ENCODE peak calls at places on chromosome 9, in seven cellular contexts. One of them, this sample, is unnamed.

GRCh38 chr9:75880556-75880955 is 9.9 kb upstream of the PCSK5 start:
- DNase-seq in stimulated activated CD4-positive, alpha-beta T cell treated with anti-CD3 and anti-CD28 coated beads, Interleukin-15, amount 100 ng/mL, for 1 hour: no peak
- DNase-seq in EH: no peak
- DNase-seq in WTC11: no peak
- DNase-seq in mesendoderm: no peak
- DNase-seq in heart left ventricle: no peak
- DNase-seq in activated B cell treated with CpG ODN at 0.5 μM for 24 hours: no peak
- DNase-seq in this sample: no peak

GRCh38 chr9:92711146-92711545 is 41.2 kb upstream of the IPPK start:
- DNase-seq in stimulated activated CD4-positive, alpha-beta T cell treated with anti-CD3 and anti-CD28 coated beads, Interleukin-15, amount 100 ng/mL, for 1 hour: no peak
- DNase-seq in EH: no peak
- DNase-seq in WTC11: no peak
- DNase-seq in mesendoderm: no peak
- DNase-seq in heart left ventricle: no peak
- DNase-seq in activated B cell treated with CpG ODN at 0.5 μM for 24 hours: no peak
- DNase-seq in this sample: no peak

GRCh38 chr9:129103595-129103965 is 7.0 kb downstream of the CRAT start:
- DNase-seq in stimulated activated CD4-positive, alpha-beta T cell treated with anti-CD3 and anti-CD28 coated beads, Interleukin-15, amount 100 ng/mL, for 1 hour: no peak
- DNase-seq in EH: no peak
- DNase-seq in WTC11: no peak
- DNase-seq in mesendoderm: no peak
- DNase-seq in heart left ventricle: no peak
- DNase-seq in activated B cell treated with CpG ODN at 0.5 μM for 24 hours: no peak
- DNase-seq in this sample: no peak

GRCh38 chr9:93319992-93320490 is 131.4 kb upstream of the FAM120A start:
- DNase-seq in stimulated activated CD4-positive, alpha-beta T cell treated with anti-CD3 and anti-CD28 coated beads, Interleukin-15, amount 100 ng/mL, for 1 hour: no peak
- DNase-seq in EH: no peak
- DNase-seq in WTC11: no peak
- DNase-seq in mesendoderm: no peak
- DNase-seq in heart left ventricle: no peak
- DNase-seq in activated B cell treated with CpG ODN at 0.5 μM for 24 hours: no peak
- DNase-seq in this sample: no peak

GRCh38 chr9:37706290-37706689 is 47.3 kb upstream of the TRMT10B start:
- DNase-seq in stimulated activated CD4-positive, alpha-beta T cell treated with anti-CD3 and anti-CD28 coated beads, Interleukin-15, amount 100 ng/mL, for 1 hour: no peak
- DNase-seq in EH: no peak
- DNase-seq in WTC11: no peak
- DNase-seq in mesendoderm: no peak
- DNase-seq in heart left ventricle: no peak
- DNase-seq in activated B cell treated with CpG ODN at 0.5 μM for 24 hours: no peak
- DNase-seq in this sample: no peak

GRCh38 chr9:135023389-135023788 is 64.1 kb upstream of the OLFM1 start:
- DNase-seq in stimulated activated CD4-positive, alpha-beta T cell treated with anti-CD3 and anti-CD28 coated beads, Interleukin-15, amount 100 ng/mL, for 1 hour: no peak
- DNase-seq in EH: peak
- DNase-seq in WTC11: no peak
- DNase-seq in mesendoderm: peak
- DNase-seq in heart left ventricle: no peak
- DNase-seq in activated B cell treated with CpG ODN at 0.5 μM for 24 hours: no peak
- DNase-seq in this sample: no peak

GRCh38 chr9:125460883-125461475 is 199.4 kb downstream of the GAPVD1 start:
- DNase-seq in stimulated activated CD4-positive, alpha-beta T cell treated with anti-CD3 and anti-CD28 coated beads, Interleukin-15, amount 100 ng/mL, for 1 hour: no peak
- DNase-seq in EH: peak
- DNase-seq in WTC11: no peak
- DNase-seq in mesendoderm: no peak
- DNase-seq in heart left ventricle: no peak
- DNase-seq in activated B cell treated with CpG ODN at 0.5 μM for 24 hours: no peak
- DNase-seq in this sample: no peak

GRCh38 chr9:110912701-110913291 is 125.5 kb downstream of the LPAR1 start:
- DNase-seq in stimulated activated CD4-positive, alpha-beta T cell treated with anti-CD3 and anti-CD28 coated beads, Interleukin-15, amount 100 ng/mL, for 1 hour: no peak
- DNase-seq in EH: peak
- DNase-seq in WTC11: no peak
- DNase-seq in mesendoderm: no peak
- DNase-seq in heart left ventricle: no peak
- DNase-seq in activated B cell treated with CpG ODN at 0.5 μM for 24 hours: no peak
- DNase-seq in this sample: no peak

GRCh38 chr9:130254753-130255637 is 10.6 kb upstream of the HMCN2 start:
- DNase-seq in stimulated activated CD4-positive, alpha-beta T cell treated with anti-CD3 and anti-CD28 coated beads, Interleukin-15, amount 100 ng/mL, for 1 hour: no peak
- DNase-seq in EH: no peak
- DNase-seq in WTC11: no peak
- DNase-seq in mesendoderm: no peak
- DNase-seq in heart left ventricle: no peak
- DNase-seq in activated B cell treated with CpG ODN at 0.5 μM for 24 hours: no peak
- DNase-seq in this sample: no peak

GRCh38 chr9:115209601-115210306 is 91.8 kb upstream of the TNC start:
- DNase-seq in stimulated activated CD4-positive, alpha-beta T cell treated with anti-CD3 and anti-CD28 coated beads, Interleukin-15, amount 100 ng/mL, for 1 hour: no peak
- DNase-seq in EH: peak
- DNase-seq in WTC11: no peak
- DNase-seq in mesendoderm: peak
- DNase-seq in heart left ventricle: no peak
- DNase-seq in activated B cell treated with CpG ODN at 0.5 μM for 24 hours: no peak
- DNase-seq in this sample: no peak

GRCh38 chr9:107541523-107541922 is 52.0 kb upstream of the KLF4 start:
- DNase-seq in stimulated activated CD4-positive, alpha-beta T cell treated with anti-CD3 and anti-CD28 coated beads, Interleukin-15, amount 100 ng/mL, for 1 hour: no peak
- DNase-seq in EH: no peak
- DNase-seq in WTC11: no peak
- DNase-seq in mesendoderm: no peak
- DNase-seq in heart left ventricle: no peak
- DNase-seq in activated B cell treated with CpG ODN at 0.5 μM for 24 hours: no peak
- DNase-seq in this sample: no peak